ENCODE peak calls at places on chromosome 9, in six cellular contexts. Y, M, P, O, H and F are unnamed samples.

GRCh38 chr9:72586388-72587160 is 65.2 kb downstream of the TMC1 start:
- DNase-seq in Y (peak), M (no peak), P (peak), O (peak), H (no peak), F (peak)

GRCh38 chr9:127550277-127550676 is 61.8 kb upstream of the STXBP1 start:
- DNase-seq in Y (no peak), M (no peak), P (no peak), O (no peak), H (no peak), F (no peak)

GRCh38 chr9:94783121-94783664 is 56.7 kb downstream of the AOPEP start:
- DNase-seq in Y (peak), M (peak), P (peak), O (peak), H (peak), F (peak)

GRCh38 chr9:2597483-2597882 is 24.1 kb upstream of the VLDLR start:
- DNase-seq in Y (peak), M (no peak), P (no peak), O (peak), H (no peak), F (no peak)

GRCh38 chr9:91285729-91286353 is 75.9 kb downstream of the AUH start:
- DNase-seq in Y (peak), M (no peak), P (no peak), O (no peak), H (no peak), F (no peak)

GRCh38 chr9:127049044-127049443 is 73.4 kb downstream of the ANGPTL2 start:
- DNase-seq in Y (peak), M (no peak), P (peak), O (peak), H (peak), F (peak)

GRCh38 chr9:38026021-38026809 is 42.8 kb downstream of the SHB start:
- DNase-seq in Y (peak), M (no peak), P (no peak), O (peak), H (peak), F (no peak)

GRCh38 chr9:24464321-24464951 is 81.3 kb downstream of the IZUMO3 start:
- DNase-seq in Y (peak), M (no peak), P (no peak), O (no peak), H (no peak), F (no peak)

GRCh38 chr9:129275626-129276247 is 97.7 kb upstream of the IER5L start:
- DNase-seq in Y (no peak), M (no peak), P (no peak), O (peak), H (no peak), F (no peak)

GRCh38 chr9:126558051-126558665 is 55.6 kb upstream of the LMX1B start:
- DNase-seq in Y (peak), M (peak), P (peak), O (peak), H (peak), F (peak)

GRCh38 chr9:69495331-69495730 is 170.3 kb downstream of the ENTREP1 start:
- DNase-seq in Y (no peak), M (no peak), P (no peak), O (no peak), H (no peak), F (no peak)

GRCh38 chr9:76585487-76586459 is 126.8 kb downstream of the GCNT1 start:
- DNase-seq in Y (no peak), M (no peak), P (no peak), O (no peak), H (no peak), F (no peak)